ENCODE peak calls at places on chromosomes 2 and 18, in nine cellular contexts. J is lower lobe of right lung; L is GM23248; U is ovary; Q is lung; R is H9; V is CD8-positive, alpha-beta memory T cell; N is CD4-positive, alpha-beta memory T cell; A is IMR-90. S is an unnamed sample.
A peak's percentile ranks its signal among the peaks of the same experiment; 100 is the strongest.

GRCh38 chr2:104254017-104254416 is 599.9 kb upstream of the POU3F3 start:
- DNase-seq in J (no peak), L (no peak), U (no peak), Q (no peak), R (peak; percentile 32), V (no peak), N (no peak), A (no peak), S (no peak)

GRCh38 chr2:108613261-108614042 is 79.2 kb downstream of the LIMS1 start:
- DNase-seq in J (no peak), L (no peak), U (no peak), Q (no peak), R (no peak), V (no peak), N (no peak), A (peak; percentile 47), S (no peak)

GRCh38 chr2:26068602-26069298 is 34.9 kb downstream of the RAB10 start:
- DNase-seq in J (no peak), L (peak; percentile 91), U (no peak), Q (no peak), R (no peak), V (peak; percentile 65), N (peak; percentile 55), A (peak; percentile 91), S (no peak)

GRCh38 chr2:160228141-160228963 is 28.3 kb upstream of the ITGB6 start:
- DNase-seq in J (no peak), L (peak; percentile 91), U (no peak), Q (no peak), R (no peak), V (no peak), N (no peak), A (peak; percentile 87), S (no peak)

GRCh38 chr2:86622409-86622877 is 1.2 kb downstream of the RNF103 start:
- DNase-seq in J (peak; percentile 60), L (peak; percentile 63), U (peak; percentile 45), Q (peak; percentile 38), R (no peak), V (peak; percentile 55), N (peak; percentile 22), A (peak; percentile 10), S (peak; percentile 74)

GRCh38 chr18:59631583-59632181 is 65.5 kb downstream of the CCBE1 start:
- DNase-seq in J (no peak), L (peak; percentile 52), U (no peak), Q (no peak), R (peak; percentile 52), V (no peak), N (no peak), A (peak; percentile 58), S (no peak)

GRCh38 chr2:33104052-33104623 is 157.4 kb downstream of the LTBP1 start:
- DNase-seq in J (no peak), L (peak; percentile 71), U (no peak), Q (no peak), R (no peak), V (no peak), N (no peak), A (peak; percentile 73), S (no peak)

GRCh38 chr2:109395487-109396337 is 218.1 kb downstream of the SEPTIN10 start:
- DNase-seq in J (no peak), L (no peak), U (no peak), Q (no peak), R (no peak), V (no peak), N (no peak), A (no peak), S (no peak)

GRCh38 chr18:23226930-23227728 is 91.8 kb downstream of the CABLES1 start:
- DNase-seq in J (no peak), L (peak; percentile 88), U (peak; percentile 74), Q (peak; percentile 52), R (no peak), V (peak; percentile 25), N (no peak), A (peak; percentile 94), S (peak; percentile 39)

GRCh38 chr18:41073372-41073954 is 881.6 kb upstream of the PIK3C3 start:
- DNase-seq in J (no peak), L (peak; percentile 54), U (no peak), Q (no peak), R (no peak), V (no peak), N (no peak), A (peak; percentile 90), S (no peak)

GRCh38 chr18:48582946-48583345 is 44.1 kb downstream of the CTIF start:
- DNase-seq in J (no peak), L (no peak), U (no peak), Q (no peak), R (no peak), V (no peak), N (no peak), A (no peak), S (no peak)

GRCh38 chr18:73787316-73787715 is 360.3 kb downstream of the FBXO15 start:
- DNase-seq in J (no peak), L (no peak), U (no peak), Q (no peak), R (no peak), V (no peak), N (no peak), A (no peak), S (no peak)

GRCh38 chr18:62374410-62374965 is 49.4 kb downstream of the TNFRSF11A start:
- DNase-seq in J (no peak), L (no peak), U (no peak), Q (no peak), R (no peak), V (no peak), N (no peak), A (no peak), S (no peak)

GRCh38 chr18:62369129-62369644 is 44.1 kb downstream of the TNFRSF11A start:
- DNase-seq in J (no peak), L (no peak), U (no peak), Q (no peak), R (peak; percentile 51), V (no peak), N (no peak), A (no peak), S (no peak)

GRCh38 chr18:62370386-62370785 is 45.3 kb downstream of the TNFRSF11A start:
- DNase-seq in J (no peak), L (no peak), U (no peak), Q (no peak), R (no peak), V (no peak), N (no peak), A (no peak), S (no peak)

GRCh38 chr18:62368100-62368499 is 43.0 kb downstream of the TNFRSF11A start:
- DNase-seq in J (no peak), L (no peak), U (no peak), Q (no peak), R (no peak), V (no peak), N (no peak), A (no peak), S (no peak)

DNA sequence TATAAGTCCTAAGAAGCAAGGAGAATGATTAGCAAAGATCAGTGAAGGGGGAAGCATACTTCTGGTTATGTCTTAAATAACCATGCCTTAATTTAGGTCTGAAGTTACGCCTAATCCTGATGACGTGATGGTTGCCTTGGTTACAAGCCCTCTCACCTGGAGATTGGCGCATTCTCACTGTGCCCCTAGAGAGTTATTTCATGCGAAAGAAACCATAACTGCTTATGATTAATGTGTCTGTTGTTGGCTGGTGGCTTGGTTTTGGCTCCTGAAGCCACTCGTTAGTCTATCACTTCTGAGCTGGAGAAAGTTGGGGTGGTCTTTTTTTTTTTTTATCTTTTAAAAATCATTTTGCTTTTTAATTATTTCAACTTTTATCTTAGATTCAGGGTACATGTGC is 47.0 kb downstream of the TNFRSF11A start:
- DNase-seq in J (no peak), L (no peak), U (no peak), Q (no peak), R (no peak), V (no peak), N (no peak), A (no peak), S (no peak)
- H3K4me1 ChIP-seq in J (no peaks in the 10 kb centered on the region), L (no peaks in the 10 kb centered on the region), U (no peaks in the 10 kb centered on the region), Q (no peaks in the 10 kb centered on the region), R (peaks cover 9% of the 10 kb centered on the region), V (no peaks in the 10 kb centered on the region), N (no peaks in the 10 kb centered on the region), A (no peaks in the 10 kb centered on the region), S (no peaks in the 10 kb centered on the region)

DNA sequence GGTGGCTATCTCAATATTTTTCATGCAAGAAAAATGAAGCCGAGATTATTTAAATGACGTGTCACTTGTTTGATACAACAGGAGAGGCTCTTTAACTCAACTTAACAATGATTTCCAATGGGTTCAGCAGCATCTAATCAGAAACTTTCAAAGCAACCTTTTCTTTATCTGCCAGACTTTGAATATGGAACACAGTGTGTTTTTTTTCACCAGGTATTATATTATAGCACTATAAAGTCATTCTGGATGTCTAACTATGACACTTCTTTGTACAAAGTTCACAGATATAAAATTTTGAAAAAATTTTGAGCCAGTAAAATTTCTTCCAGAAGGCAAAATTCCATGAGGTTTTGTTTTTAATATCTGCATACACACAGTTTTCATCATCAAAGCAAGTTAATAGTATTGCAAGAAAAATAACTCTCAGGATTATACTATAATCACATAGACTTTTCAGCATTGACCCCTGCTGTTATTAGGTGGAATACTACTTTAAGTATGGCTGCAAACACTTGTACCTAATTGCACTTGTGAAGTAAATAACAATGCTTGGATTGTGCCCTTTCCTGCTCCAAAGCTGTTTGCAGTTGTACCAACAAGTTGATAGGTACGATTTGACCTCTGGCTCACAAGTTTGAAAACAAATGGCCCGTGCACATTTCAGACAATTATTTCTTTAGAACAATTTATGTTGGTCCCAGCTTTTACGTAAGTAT is 44.0 kb upstream of the DSG1 start:
- DNase-seq in J (no peak), L (no peak), U (no peak), Q (no peak), R (no peak), V (no peak), N (no peak), A (no peak), S (no peak)
- H3K27ac ChIP-seq in J (no peak overlapping the region), L (no peak overlapping the region), U (no peak overlapping the region), Q (no peak overlapping the region), R (no peak overlapping the region), V (no peak overlapping the region), N (no peak overlapping the region), A (no peak overlapping the region), S (no peak overlapping the region)

DNA sequence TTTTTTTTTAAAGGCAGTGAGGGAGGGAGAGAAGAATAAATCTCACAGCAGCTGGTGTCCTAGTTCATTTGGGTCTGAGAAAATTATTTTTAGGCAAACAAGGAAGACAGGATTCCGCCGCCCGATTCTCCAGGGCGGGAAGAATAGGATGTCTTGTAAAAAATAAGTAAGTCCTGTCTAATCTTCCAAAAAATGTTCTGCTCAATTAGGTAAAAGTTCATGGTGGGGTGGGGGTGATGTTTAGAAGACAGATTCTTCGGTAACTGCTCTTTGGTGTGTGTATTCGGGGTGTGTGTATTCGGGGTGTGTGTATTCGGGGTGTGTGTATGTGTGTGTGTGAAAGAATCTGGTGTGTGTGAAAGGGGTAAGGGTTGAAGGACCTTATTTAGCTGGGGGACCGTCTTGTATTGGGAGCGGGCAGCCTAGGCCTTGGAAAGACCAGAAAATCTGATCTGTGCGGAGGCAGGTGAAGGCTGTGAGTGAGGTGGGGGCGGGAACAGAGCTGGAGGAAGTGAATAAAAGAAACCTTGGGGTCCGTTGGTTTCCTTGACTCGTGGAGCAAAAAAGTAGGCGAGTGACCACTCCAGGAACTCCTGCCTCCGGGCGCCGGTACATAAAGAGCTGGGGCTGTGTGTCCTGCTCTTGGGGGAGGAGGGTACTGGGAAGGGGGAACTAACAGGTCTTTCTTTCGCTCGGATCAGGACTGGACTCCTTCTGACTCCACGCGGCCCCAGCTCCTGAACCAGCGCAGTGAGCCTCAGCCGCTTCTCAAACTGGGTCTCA is 4.4 kb upstream of the PAX3 start:
- DNase-seq in J (no peak), L (no peak), U (no peak), Q (no peak), R (no peak), V (no peak), N (no peak), A (no peak), S (no peak)
- H3K27me3 ChIP-seq in J (peaks cover 100% of the 10 kb centered on the region), L (peaks cover 100% of the 10 kb centered on the region), U (peaks cover 7% of the 10 kb centered on the region), Q (peaks cover 35% of the 10 kb centered on the region), R (peaks cover 100% of the 10 kb centered on the region), V (peaks cover 81% of the 10 kb centered on the region), N (peaks cover 93% of the 10 kb centered on the region), A (peaks cover 100% of the 10 kb centered on the region), S (peaks cover 97% of the 10 kb centered on the region)

GRCh38 chr2:172512810-172513523 is 42.9 kb upstream of the PDK1 start:
- DNase-seq in J (no peak), L (no peak), U (no peak), Q (no peak), R (no peak), V (no peak), N (no peak), A (no peak), S (no peak)
- H3K4me1 ChIP-seq in J (no peaks in the 10 kb centered on the region), L (peaks cover 10% of the 10 kb centered on the region), U (no peaks in the 10 kb centered on the region), Q (no peaks in the 10 kb centered on the region), R (no peaks in the 10 kb centered on the region), V (peaks cover 21% of the 10 kb centered on the region), N (peaks cover 11% of the 10 kb centered on the region), A (no peaks in the 10 kb centered on the region), S (no peaks in the 10 kb centered on the region)